ENCODE peak calls at places on chromosomes 3 and 15, in seven cellular contexts. V is left ventricle myocardium inferior, W is aorta, O is esophagus squamous epithelium, A is MM.1S, B is IMR-90, P is upper lobe of right lung. M is an unnamed sample.
A peak's percentile ranks its signal among the peaks of the same experiment; 100 is the strongest.

GRCh38 chr3:153293222-153293621 is 131.2 kb downstream of the RAP2B start:
- DNase-seq in P (no peak), B (peak; percentile 78), A (no peak), V (no peak), W (no peak), O (no peak), M (peak; percentile 58)

GRCh38 chr3:72633101-72633500 is 215.1 kb downstream of the SHQ1 start:
- DNase-seq in W (no peak), A (no peak), O (no peak), V (no peak), B (no peak), P (no peak), M (peak; percentile 60)

GRCh38 chr3:18623220-18623619 is 198.1 kb upstream of the SATB1 start:
- DNase-seq in W (no peak), V (no peak), A (no peak), O (no peak), B (no peak), P (no peak), M (no peak)

GRCh38 chr3:196774845-196775422 is 35.3 kb downstream of the PAK2 start:
- DNase-seq in B (peak; percentile 21), P (no peak), A (no peak), V (no peak), W (no peak), O (no peak), M (peak; percentile 24)

GRCh38 chr3:99269606-99270355 is 368.3 kb upstream of the DCBLD2 start:
- DNase-seq in P (no peak), B (no peak), W (peak; percentile 59), V (peak; percentile 25), A (no peak), O (no peak), M (no peak)

GRCh38 chr3:4716731-4717362 is 223.7 kb downstream of the ITPR1 start:
- DNase-seq in P (no peak), B (peak; percentile 83), A (no peak), V (no peak), O (no peak), W (no peak), M (peak; percentile 73)

GRCh38 chr3:175199961-175200360 is 340.8 kb downstream of the NAALADL2 start:
- DNase-seq in B (peak; percentile 45), A (no peak), O (no peak), W (no peak), P (no peak), V (no peak), M (peak; percentile 60)

GRCh38 chr15:47184405-47185221 is 532.7 kb upstream of the SEMA6D start:
- DNase-seq in B (peak; percentile 14), P (peak; percentile 61), O (no peak), V (peak; percentile 17), A (peak; percentile 31), W (peak; percentile 48), M (peak; percentile 14)

GRCh38 chr3:76651784-76652183 is 388.1 kb upstream of the ROBO2 start:
- DNase-seq in O (no peak), A (no peak), P (no peak), V (no peak), B (peak; percentile 6), W (no peak), M (no peak)

GRCh38 chr15:59168536-59168935 is 38.1 kb upstream of the LDHAL6B start:
- DNase-seq in W (no peak), A (no peak), V (no peak), B (peak; percentile 63), P (peak; percentile 51), O (no peak), M (peak; percentile 69)

GRCh38 chr3:53846134-53846850 is at the start of the genes CHDH and IL17RB:
- DNase-seq in P (peak; percentile 92), W (peak; percentile 68), O (no peak), V (peak; percentile 58), A (peak; percentile 75), B (no peak), M (no peak)

GRCh38 chr3:34212671-34213070 is 414.2 kb downstream of the PDCD6IP start:
- DNase-seq in A (no peak), O (no peak), V (no peak), B (peak; percentile 4), P (no peak), W (peak; percentile 69), M (peak; percentile 61)

GRCh38 chr15:40785814-40786213 is 16.0 kb downstream of the C15orf62 start:
- DNase-seq in B (peak; percentile 17), V (no peak), O (no peak), A (no peak), W (no peak), P (no peak), M (no peak)

GRCh38 chr15:40787344-40787841 is 17.6 kb downstream of the C15orf62 start:
- DNase-seq in B (peak; percentile 62), A (peak; percentile 17), P (peak; percentile 73), W (peak; percentile 49), O (no peak), V (no peak), M (peak; percentile 91)

DNA sequence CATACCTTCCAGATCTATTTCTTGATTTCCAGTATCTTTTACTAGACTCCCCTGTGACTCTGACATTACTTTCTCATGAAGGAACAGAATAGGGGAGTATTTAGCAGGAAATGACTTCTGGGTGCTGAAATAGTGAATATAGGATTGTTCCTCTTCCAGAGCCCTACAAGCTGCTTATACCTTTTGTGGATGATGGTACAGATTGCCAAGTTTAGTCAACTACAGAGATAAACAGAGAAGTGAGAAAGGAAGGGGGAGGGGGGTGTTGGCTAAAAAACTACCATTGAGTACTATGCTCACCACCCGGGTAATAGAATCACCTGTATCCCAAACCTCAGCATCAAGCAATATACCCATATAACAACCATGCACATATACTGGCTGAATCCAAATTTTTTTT is 298.3 kb upstream of the GPR149 start:
- DNase-seq in B (no peak), W (no peak), V (no peak), A (no peak), P (no peak), O (no peak), M (no peak)
- H3K4me3 ChIP-seq in B (no peak overlapping the region), W (no peak overlapping the region), V (no peak overlapping the region), A (no peak overlapping the region), P (no peak overlapping the region), O (no peak overlapping the region), M (no peak overlapping the region)

GRCh38 chr15:95520922-95521321 is 809.6 kb upstream of the NR2F2 start:
- DNase-seq in A (no peak), V (no peak), B (no peak), W (no peak), P (no peak), O (no peak), M (no peak)
- H3K9me3 ChIP-seq in A (no peaks in the 10 kb centered on the region), V (no peaks in the 10 kb centered on the region), B (no peaks in the 10 kb centered on the region), W (no peaks in the 10 kb centered on the region), P (no peaks in the 10 kb centered on the region), O (no peaks in the 10 kb centered on the region), M (no peaks in the 10 kb centered on the region)

GRCh38 chr15:29704950-29705597 is 117.2 kb downstream of the TJP1 start:
- DNase-seq in B (no peak), P (no peak), A (no peak), V (no peak), O (no peak), W (no peak), M (no peak)
- H3K36me3 ChIP-seq in B (peaks cover 46% of the 10 kb centered on the region), P (peaks cover 96% of the 10 kb centered on the region), A (no peaks in the 10 kb centered on the region), V (peaks cover 100% of the 10 kb centered on the region), O (peaks cover 10% of the 10 kb centered on the region), W (peaks cover 2% of the 10 kb centered on the region), M (peaks cover 73% of the 10 kb centered on the region)

GRCh38 chr3:87167634-87168456 is 59.3 kb upstream of the CHMP2B start:
- DNase-seq in P (no peak), V (no peak), W (no peak), O (no peak), B (peak; percentile 20), A (peak; percentile 71), M (peak; percentile 16)
- H3K4me3 ChIP-seq in P (peak overlapping the region; percentile 40), V (peak overlapping the region; percentile 55), W (peak overlapping the region; percentile 3), O (peak overlapping the region; percentile 13), B (no peak overlapping the region), A (peak overlapping the region; percentile 61), M (peak overlapping the region; percentile 43)

DNA sequence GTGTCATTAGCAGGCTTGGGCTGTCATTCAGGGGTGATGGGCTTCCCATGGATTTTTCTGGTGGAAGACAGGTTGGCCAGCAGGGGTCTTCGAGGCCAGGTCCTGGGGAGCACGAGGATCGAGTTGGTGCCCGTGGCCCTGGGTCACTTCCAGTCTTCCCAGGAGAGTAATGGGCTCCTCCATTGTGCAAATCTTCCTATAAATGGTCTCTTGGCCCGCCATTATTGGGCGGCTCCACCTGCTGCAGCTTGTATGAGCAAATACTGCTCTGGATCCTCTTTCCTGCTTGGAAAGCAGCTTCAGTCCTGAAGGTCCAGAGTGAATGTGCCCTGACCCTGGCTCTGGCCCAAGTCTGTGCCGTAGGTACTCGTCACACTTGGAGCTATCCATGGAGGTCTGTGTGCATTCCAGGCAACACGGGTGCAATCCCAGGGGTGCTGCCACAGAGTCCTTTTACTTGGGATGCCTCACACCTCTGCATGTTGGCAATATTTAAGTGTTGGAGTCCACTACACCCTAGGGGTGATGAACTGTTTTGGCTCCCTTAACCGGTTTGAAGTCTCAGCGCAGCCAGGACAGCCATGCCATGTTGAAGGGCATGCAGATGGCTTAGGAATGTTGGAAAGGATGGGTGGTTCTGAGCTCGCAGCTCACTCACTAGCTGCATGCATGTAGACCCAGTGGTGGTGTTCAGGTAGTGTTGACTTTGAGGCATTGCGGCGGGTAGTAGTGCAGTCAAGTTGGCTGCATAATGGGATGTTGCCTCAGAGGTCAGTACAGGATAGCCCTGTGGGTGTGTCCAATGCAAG is 97.6 kb downstream of the SNRPN start:
- DNase-seq in W (no peak), B (no peak), A (no peak), P (peak; percentile 48), V (no peak), O (no peak), M (no peak)
- H3K9me3 ChIP-seq in W (peaks cover 77% of the 10 kb centered on the region), B (peaks cover 91% of the 10 kb centered on the region), A (peaks cover 3% of the 10 kb centered on the region), P (peaks cover 92% of the 10 kb centered on the region), V (peaks cover 99% of the 10 kb centered on the region), O (peaks cover 100% of the 10 kb centered on the region), M (peaks cover 85% of the 10 kb centered on the region)

GRCh38 chr3:176578316-176578715 is 619.0 kb downstream of the TBL1XR1 start:
- DNase-seq in W (no peak), O (no peak), A (no peak), B (no peak), P (no peak), V (no peak), M (no peak)
- H3K36me3 ChIP-seq in W (no peaks in the 10 kb centered on the region), O (no peaks in the 10 kb centered on the region), A (no peaks in the 10 kb centered on the region), B (no peaks in the 10 kb centered on the region), P (no peaks in the 10 kb centered on the region), V (no peaks in the 10 kb centered on the region), M (no peaks in the 10 kb centered on the region)

DNA sequence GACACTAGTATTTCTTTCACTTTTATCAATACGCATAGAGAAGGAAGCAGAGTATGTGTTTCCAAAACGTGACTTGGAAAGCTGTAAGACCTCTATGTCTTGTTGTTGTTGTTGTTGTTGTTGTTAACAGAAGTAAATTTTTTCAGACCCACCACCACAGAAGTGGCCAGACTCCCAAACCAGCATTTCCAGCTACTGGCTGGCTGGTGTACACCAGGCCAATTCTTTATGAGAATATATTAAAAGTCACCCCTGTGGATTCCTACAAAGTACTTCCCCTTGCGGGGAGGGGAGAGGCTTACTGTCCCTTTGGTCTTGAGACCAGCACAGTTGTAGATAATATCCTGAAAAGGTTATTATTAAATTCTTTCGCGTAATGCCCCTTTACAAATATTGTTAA is 1.6 kb upstream of the FOXP1 start:
- DNase-seq in O (no peak), B (no peak), V (no peak), W (no peak), A (no peak), P (no peak), M (no peak)
- H3K4me3 ChIP-seq in O (peak overlapping the region; percentile 94), B (no peak overlapping the region), V (peak overlapping the region; percentile 88), W (no peak overlapping the region), A (no peak overlapping the region), P (peak overlapping the region; percentile 88), M (peak overlapping the region; percentile 74)

GRCh38 chr15:25251700-25252390 is 187.0 kb downstream of the UBE3A start:
- DNase-seq in O (no peak), P (peak; percentile 46), B (no peak), V (peak; percentile 5), W (peak; percentile 28), A (no peak), M (no peak)
- H3K9me3 ChIP-seq in O (peaks cover 89% of the 10 kb centered on the region), P (peaks cover 3% of the 10 kb centered on the region), B (peaks cover 41% of the 10 kb centered on the region), V (peaks cover 57% of the 10 kb centered on the region), W (peaks cover 6% of the 10 kb centered on the region), A (no peaks in the 10 kb centered on the region), M (peaks cover 24% of the 10 kb centered on the region)

GRCh38 chr15:75397494-75397893 is 29.1 kb upstream of the MAN2C1 start:
- DNase-seq in W (no peak), P (no peak), O (no peak), V (no peak), A (no peak), B (peak; percentile 54), M (peak; percentile 44)
- H3K36me3 ChIP-seq in W (peaks cover 8% of the 10 kb centered on the region), P (peaks cover 99% of the 10 kb centered on the region), O (no peaks in the 10 kb centered on the region), V (peaks cover 95% of the 10 kb centered on the region), A (peaks cover 12% of the 10 kb centered on the region), B (peaks cover 51% of the 10 kb centered on the region), M (peaks cover 62% of the 10 kb centered on the region)